ENCODE peak calls at places on chromosomes 11 and 22, in five cellular contexts. One of them, this sample, is unnamed.

GRCh38 chr22:22687638-22688500 is 43.5 kb downstream of the GGTLC2 start:
- DNase-seq in HCT116: no peak
- DNase-seq in body of pancreas: peak; percentile 63
- DNase-seq in tibial nerve: peak; percentile 75
- DNase-seq in endodermal cell: peak; percentile 73
- DNase-seq in this sample: peak; percentile 53

GRCh38 chr11:46293616-46294015 is 16.2 kb downstream of the CREB3L1 start:
- DNase-seq in HCT116: no peak
- DNase-seq in body of pancreas: no peak
- DNase-seq in tibial nerve: no peak
- DNase-seq in endodermal cell: no peak
- DNase-seq in this sample: no peak

GRCh38 chr11:63998558-63999348 is 12.5 kb downstream of the OTUB1 start:
- DNase-seq in HCT116: no peak
- DNase-seq in body of pancreas: no peak
- DNase-seq in tibial nerve: no peak
- DNase-seq in endodermal cell: peak; percentile 89
- DNase-seq in this sample: no peak

GRCh38 chr11:32435152-32435480 is 223 bp downstream of the WT1 start:
- DNase-seq in HCT116: no peak
- DNase-seq in body of pancreas: no peak
- DNase-seq in tibial nerve: no peak
- DNase-seq in endodermal cell: peak; percentile 74
- DNase-seq in this sample: no peak

GRCh38 chr11:46890665-46891064 is 27.7 kb downstream of the LRP4 start:
- DNase-seq in HCT116: no peak
- DNase-seq in body of pancreas: no peak
- DNase-seq in tibial nerve: no peak
- DNase-seq in endodermal cell: no peak
- DNase-seq in this sample: no peak

GRCh38 chr11:92941676-92942571 is 27.5 kb upstream of the MTNR1B start:
- DNase-seq in HCT116: peak; percentile 18
- DNase-seq in body of pancreas: peak; percentile 19
- DNase-seq in tibial nerve: no peak
- DNase-seq in endodermal cell: no peak
- DNase-seq in this sample: no peak

GRCh38 chr11:118544010-118544646 is 13.1 kb downstream of the TMEM25 start:
- DNase-seq in HCT116: no peak
- DNase-seq in body of pancreas: no peak
- DNase-seq in tibial nerve: no peak
- DNase-seq in endodermal cell: no peak
- DNase-seq in this sample: no peak

GRCh38 chr22:23756891-23757290 is 2.7 kb upstream of the VPREB3 start:
- DNase-seq in HCT116: no peak
- DNase-seq in body of pancreas: no peak
- DNase-seq in tibial nerve: no peak
- DNase-seq in endodermal cell: no peak
- DNase-seq in this sample: no peak

GRCh38 chr22:22079404-22080148 is 97.0 kb upstream of the TOP3B start:
- DNase-seq in HCT116: no peak
- DNase-seq in body of pancreas: no peak
- DNase-seq in tibial nerve: no peak
- DNase-seq in endodermal cell: no peak
- DNase-seq in this sample: no peak

GRCh38 chr11:89491141-89491690 is at the start of gene NOX4:
- DNase-seq in HCT116: no peak
- DNase-seq in body of pancreas: peak; percentile 22
- DNase-seq in tibial nerve: peak; percentile 35
- DNase-seq in endodermal cell: peak; percentile 88
- DNase-seq in this sample: peak; percentile 18

GRCh38 chr11:35622070-35622469 is 3.8 kb downstream of the FJX1 start:
- DNase-seq in HCT116: no peak
- DNase-seq in body of pancreas: no peak
- DNase-seq in tibial nerve: no peak
- DNase-seq in endodermal cell: no peak
- DNase-seq in this sample: no peak

GRCh38 chr11:45178890-45179663 is 32.6 kb downstream of the PRDM11 start:
- DNase-seq in HCT116: no peak
- DNase-seq in body of pancreas: no peak
- DNase-seq in tibial nerve: no peak
- DNase-seq in endodermal cell: no peak
- DNase-seq in this sample: peak; percentile 28

GRCh38 chr11:86069408-86070086 is 663 bp upstream of the PICALM start:
- DNase-seq in HCT116: peak; percentile 54
- DNase-seq in body of pancreas: peak; percentile 12
- DNase-seq in tibial nerve: peak; percentile 44
- DNase-seq in endodermal cell: peak; percentile 71
- DNase-seq in this sample: peak; percentile 23

GRCh38 chr11:10920205-10920604 is 62.4 kb upstream of the ZBED5 start:
- DNase-seq in HCT116: no peak
- DNase-seq in body of pancreas: no peak
- DNase-seq in tibial nerve: no peak
- DNase-seq in endodermal cell: no peak
- DNase-seq in this sample: no peak

GRCh38 chr11:65117206-65118096 is at the start of gene ZNHIT2:
- DNase-seq in HCT116: peak; percentile 98
- DNase-seq in body of pancreas: peak; percentile 100
- DNase-seq in tibial nerve: peak; percentile 100
- DNase-seq in endodermal cell: peak; percentile 100
- DNase-seq in this sample: peak; percentile 100

GRCh38 chr11:73521621-73522020 is 76.3 kb downstream of the FAM168A start:
- DNase-seq in HCT116: peak; percentile 68
- DNase-seq in body of pancreas: no peak
- DNase-seq in tibial nerve: no peak
- DNase-seq in endodermal cell: no peak
- DNase-seq in this sample: no peak

GRCh38 chr11:62856333-62856910 is 17.0 kb upstream of the WDR74 start:
- DNase-seq in HCT116: no peak
- DNase-seq in body of pancreas: no peak
- DNase-seq in tibial nerve: no peak
- DNase-seq in endodermal cell: no peak
- DNase-seq in this sample: no peak

GRCh38 chr11:17389205-17389956 is 922 bp upstream of the KCNJ11 start:
- DNase-seq in HCT116: peak; percentile 69
- DNase-seq in body of pancreas: peak; percentile 89
- DNase-seq in tibial nerve: peak; percentile 30
- DNase-seq in endodermal cell: peak; percentile 94
- DNase-seq in this sample: peak; percentile 73

GRCh38 chr11:46277623-46278386 is at the start of gene CREB3L1:
- DNase-seq in HCT116: no peak
- DNase-seq in body of pancreas: peak; percentile 47
- DNase-seq in tibial nerve: no peak
- DNase-seq in endodermal cell: peak; percentile 85
- DNase-seq in this sample: peak; percentile 23

GRCh38 chr11:44256673-44257291 is 53.2 kb downstream of the ALX4 start:
- DNase-seq in HCT116: no peak
- DNase-seq in body of pancreas: peak; percentile 39
- DNase-seq in tibial nerve: no peak
- DNase-seq in endodermal cell: no peak
- DNase-seq in this sample: no peak

GRCh38 chr11:23903044-23903704 is 593.7 kb upstream of the LUZP2 start:
- DNase-seq in HCT116: no peak
- DNase-seq in body of pancreas: no peak
- DNase-seq in tibial nerve: no peak
- DNase-seq in endodermal cell: no peak
- DNase-seq in this sample: no peak

GRCh38 chr11:112270551-112271180 is 10.0 kb upstream of the PLET1 start:
- DNase-seq in HCT116: no peak
- DNase-seq in body of pancreas: peak; percentile 44
- DNase-seq in tibial nerve: no peak
- DNase-seq in endodermal cell: peak; percentile 63
- DNase-seq in this sample: no peak

GRCh38 chr11:4522339-4522738 is 22.7 kb upstream of the OR52M1 start:
- DNase-seq in HCT116: no peak
- DNase-seq in body of pancreas: no peak
- DNase-seq in tibial nerve: no peak
- DNase-seq in endodermal cell: no peak
- DNase-seq in this sample: no peak

GRCh38 chr11:79902493-79902892 is 461.7 kb upstream of the TENM4 start:
- DNase-seq in HCT116: no peak
- DNase-seq in body of pancreas: no peak
- DNase-seq in tibial nerve: no peak
- DNase-seq in endodermal cell: no peak
- DNase-seq in this sample: no peak

GRCh38 chr11:129828301-129828836 is 12.7 kb downstream of the TMEM45B start:
- DNase-seq in HCT116: peak; percentile 19
- DNase-seq in body of pancreas: peak; percentile 53
- DNase-seq in tibial nerve: no peak
- DNase-seq in endodermal cell: no peak
- DNase-seq in this sample: no peak

GRCh38 chr11:41175304-41175972 is 284.0 kb downstream of the LRRC4C start:
- DNase-seq in HCT116: no peak
- DNase-seq in body of pancreas: no peak
- DNase-seq in tibial nerve: no peak
- DNase-seq in endodermal cell: peak; percentile 44
- DNase-seq in this sample: no peak

GRCh38 chr11:131864205-131864604 is 493.8 kb downstream of the NTM start:
- DNase-seq in HCT116: no peak
- DNase-seq in body of pancreas: no peak
- DNase-seq in tibial nerve: no peak
- DNase-seq in endodermal cell: no peak
- DNase-seq in this sample: no peak

GRCh38 chr11:10654211-10655150 is 39.1 kb downstream of the IRAG1 start:
- DNase-seq in HCT116: peak; percentile 55
- DNase-seq in body of pancreas: peak; percentile 27
- DNase-seq in tibial nerve: no peak
- DNase-seq in endodermal cell: peak; percentile 68
- DNase-seq in this sample: peak; percentile 33

GRCh38 chr11:70145841-70146240 is 57.3 kb upstream of the FADD start:
- DNase-seq in HCT116: no peak
- DNase-seq in body of pancreas: no peak
- DNase-seq in tibial nerve: no peak
- DNase-seq in endodermal cell: no peak
- DNase-seq in this sample: no peak
- H3K4me3 ChIP-seq in HCT116: no peak overlapping the region
- H3K4me3 ChIP-seq in body of pancreas: no peak overlapping the region
- H3K4me3 ChIP-seq in tibial nerve: no peak overlapping the region
- H3K4me3 ChIP-seq in endodermal cell: no peak overlapping the region
- H3K4me3 ChIP-seq in this sample: no peak overlapping the region

GRCh38 chr11:76208829-76209670 is 2.7 kb upstream of the WNT11 start:
- DNase-seq in HCT116: no peak
- DNase-seq in body of pancreas: peak; percentile 85
- DNase-seq in tibial nerve: peak; percentile 56
- DNase-seq in endodermal cell: peak; percentile 94
- DNase-seq in this sample: peak; percentile 78
- H3K4me1 ChIP-seq in HCT116: peaks cover 42% of the 10 kb centered on the region
- H3K4me1 ChIP-seq in body of pancreas: peaks cover 46% of the 10 kb centered on the region
- H3K4me1 ChIP-seq in tibial nerve: peaks cover 45% of the 10 kb centered on the region
- H3K4me1 ChIP-seq in endodermal cell: peaks cover 2% of the 10 kb centered on the region
- H3K4me1 ChIP-seq in this sample: peaks cover 27% of the 10 kb centered on the region

GRCh38 chr22:30397656-30398635 is 1.1 kb downstream of the SEC14L2 start:
- DNase-seq in HCT116: no peak
- DNase-seq in body of pancreas: no peak
- DNase-seq in tibial nerve: no peak
- DNase-seq in endodermal cell: no peak
- DNase-seq in this sample: no peak

GRCh38 chr22:30400159-30400558 is 3.3 kb downstream of the SEC14L2 start:
- DNase-seq in HCT116: no peak
- DNase-seq in body of pancreas: no peak
- DNase-seq in tibial nerve: no peak
- DNase-seq in endodermal cell: no peak
- DNase-seq in this sample: no peak

GRCh38 chr22:30399718-30400117 is 2.9 kb downstream of the SEC14L2 start:
- DNase-seq in HCT116: no peak
- DNase-seq in body of pancreas: no peak
- DNase-seq in tibial nerve: no peak
- DNase-seq in endodermal cell: no peak
- DNase-seq in this sample: no peak

GRCh38 chr22:30396871-30397655 is at the start of gene SEC14L2:
- DNase-seq in HCT116: peak; percentile 43
- DNase-seq in body of pancreas: peak; percentile 75
- DNase-seq in tibial nerve: peak; percentile 59
- DNase-seq in endodermal cell: peak; percentile 86
- DNase-seq in this sample: peak; percentile 64

GRCh38 chr22:30398685-30399680 is 2.2 kb downstream of the SEC14L2 start:
- DNase-seq in HCT116: no peak
- DNase-seq in body of pancreas: no peak
- DNase-seq in tibial nerve: no peak
- DNase-seq in endodermal cell: no peak
- DNase-seq in this sample: no peak
- H3K4me3 ChIP-seq in HCT116: peak overlapping the region; percentile 94
- H3K4me3 ChIP-seq in body of pancreas: no peak overlapping the region
- H3K4me3 ChIP-seq in tibial nerve: no peak overlapping the region
- H3K4me3 ChIP-seq in endodermal cell: peak overlapping the region; percentile 84
- H3K4me3 ChIP-seq in this sample: no peak overlapping the region

GRCh38 chr22:20567371-20567847 is 60.0 kb downstream of the MED15 start:
- DNase-seq in HCT116: no peak
- DNase-seq in body of pancreas: no peak
- DNase-seq in tibial nerve: no peak
- DNase-seq in endodermal cell: no peak
- DNase-seq in this sample: no peak

GRCh38 chr22:20567993-20568417 is 60.6 kb downstream of the MED15 start:
- DNase-seq in HCT116: peak; percentile 23
- DNase-seq in body of pancreas: no peak
- DNase-seq in tibial nerve: no peak
- DNase-seq in endodermal cell: peak; percentile 76
- DNase-seq in this sample: no peak

GRCh38 chr22:20571078-20571503 is 63.7 kb downstream of the MED15 start:
- DNase-seq in HCT116: no peak
- DNase-seq in body of pancreas: no peak
- DNase-seq in tibial nerve: no peak
- DNase-seq in endodermal cell: no peak
- DNase-seq in this sample: no peak

GRCh38 chr22:20568502-20569058 is 61.2 kb downstream of the MED15 start:
- DNase-seq in HCT116: no peak
- DNase-seq in body of pancreas: no peak
- DNase-seq in tibial nerve: no peak
- DNase-seq in endodermal cell: no peak
- DNase-seq in this sample: no peak

DNA sequence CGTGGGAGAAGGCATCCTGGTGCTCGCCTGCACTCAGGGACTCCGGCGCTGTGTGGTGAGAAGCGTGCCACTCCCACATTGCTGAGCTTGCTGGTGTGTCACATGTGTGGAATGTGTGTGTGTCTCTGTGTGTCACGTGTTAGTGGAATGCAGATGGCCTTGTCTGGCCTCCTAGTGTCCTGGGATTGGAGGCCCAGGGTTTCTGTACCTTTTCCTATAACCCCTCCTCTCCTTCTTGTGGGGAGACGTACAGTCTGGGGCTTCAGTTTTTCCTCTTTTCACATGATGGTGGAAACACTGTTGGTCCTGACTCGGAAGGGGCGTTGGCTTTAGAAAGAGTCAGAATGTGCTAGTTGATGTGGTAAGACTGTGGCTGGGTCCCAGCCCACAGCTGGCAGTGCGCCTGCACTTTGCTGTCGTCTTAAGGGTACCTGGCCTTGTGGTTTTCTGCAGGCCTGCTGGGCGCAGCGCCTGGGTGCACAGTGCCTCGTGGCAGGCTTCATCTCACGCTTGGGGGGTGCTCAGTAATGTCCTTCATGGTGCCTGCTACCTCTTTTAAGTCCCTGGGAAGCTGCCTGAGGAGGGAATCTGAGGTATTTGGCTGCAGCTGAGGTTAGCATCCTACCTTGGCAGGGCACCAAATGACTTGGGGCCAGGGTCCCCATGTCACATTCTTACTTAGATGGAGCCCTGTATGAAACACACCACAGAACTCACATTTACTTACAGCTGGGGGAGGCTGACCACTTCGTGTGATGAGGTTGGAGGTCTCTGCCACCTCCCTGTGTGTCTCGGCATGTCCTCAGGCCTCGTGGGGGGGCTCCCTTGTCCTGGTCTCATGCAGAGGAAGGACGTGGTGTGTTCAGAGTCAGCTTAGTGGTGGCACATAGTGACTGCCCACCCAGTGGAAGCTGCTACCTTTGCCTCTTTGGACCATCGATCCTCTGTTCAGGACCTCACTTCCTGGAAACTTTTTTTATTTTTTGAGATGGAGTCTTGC is 61.9 kb downstream of the MED15 start:
- DNase-seq in HCT116: peak; percentile 78
- DNase-seq in body of pancreas: peak; percentile 55
- DNase-seq in tibial nerve: peak; percentile 72
- DNase-seq in endodermal cell: no peak
- DNase-seq in this sample: peak; percentile 81
- H3K4me1 ChIP-seq in HCT116: peaks cover 54% of the 10 kb centered on the region
- H3K4me1 ChIP-seq in body of pancreas: peaks cover 36% of the 10 kb centered on the region
- H3K4me1 ChIP-seq in tibial nerve: peaks cover 31% of the 10 kb centered on the region
- H3K4me1 ChIP-seq in endodermal cell: no peaks in the 10 kb centered on the region
- H3K4me1 ChIP-seq in this sample: peaks cover 28% of the 10 kb centered on the region

This sample was measured in adrenal gland.